ENCODE peak calls at places on chromosomes 5 and 9, in four cellular contexts. M, D, K and T are unnamed samples.

GRCh38 chr5:180644825-180645608 is 4.4 kb downstream of the FLT4 start:
- DNase-seq in M (no peak), D (peak; percentile 45), K (no peak), T (no peak)

GRCh38 chr9:136511670-136512592 is 29.1 kb upstream of the SEC16A start:
- DNase-seq in K (no peak), D (peak; percentile 57), M (peak; percentile 34), T (no peak)

GRCh38 chr5:143400541-143401252 is 2.8 kb downstream of the NR3C1 start:
- DNase-seq in M (no peak), K (no peak), D (no peak), T (no peak)

GRCh38 chr9:77391834-77392233 is 214.5 kb downstream of the VPS13A start:
- DNase-seq in K (no peak), D (no peak), M (no peak), T (no peak)

GRCh38 chr9:5450360-5451051 is at the start of gene CD274:
- DNase-seq in K (peak; percentile 80), M (peak; percentile 85), D (peak; percentile 27), T (no peak)

GRCh38 chr5:177085985-177086917 is at the start of gene FGFR4:
- DNase-seq in D (peak; percentile 99), M (peak; percentile 65), K (peak; percentile 78), T (no peak)

GRCh38 chr5:32852535-32852934 is 141.4 kb downstream of the NPR3 start:
- DNase-seq in D (no peak), M (peak; percentile 22), K (no peak), T (peak; percentile 20)

GRCh38 chr9:77460938-77461337 is 187.2 kb downstream of the GNA14 start:
- DNase-seq in K (no peak), D (no peak), M (no peak), T (no peak)

GRCh38 chr5:9015250-9015936 is 530.5 kb downstream of the SEMA5A start:
- DNase-seq in M (no peak), K (no peak), D (no peak), T (no peak)

GRCh38 chr5:31573494-31573893 is 41.4 kb downstream of the C5orf22 start:
- DNase-seq in D (no peak), K (no peak), M (no peak), T (no peak)

GRCh38 chr9:79555474-79555873 is 16.3 kb upstream of the TLE4 start:
- DNase-seq in M (no peak), K (no peak), D (no peak), T (no peak)

GRCh38 chr5:56350595-56351170 is 117.6 kb upstream of the ANKRD55 start:
- DNase-seq in D (peak; percentile 21), M (peak; percentile 92), K (peak; percentile 80), T (peak; percentile 74)

GRCh38 chr5:69335341-69335975 is 2.9 kb upstream of the CCDC125 start:
- DNase-seq in M (no peak), D (no peak), K (no peak), T (no peak)

GRCh38 chr9:92294297-92294676 is 790 bp upstream of the IARS1 start:
- DNase-seq in K (no peak), D (no peak), M (peak; percentile 9), T (no peak)

GRCh38 chr9:114820776-114821501 is 15.1 kb upstream of the TNFSF15 start:
- DNase-seq in K (no peak), D (no peak), M (no peak), T (no peak)

GRCh38 chr5:72288923-72289322 is 31.1 kb downstream of the MRPS27 start:
- DNase-seq in D (no peak), K (no peak), M (no peak), T (no peak)

GRCh38 chr9:107239474-107239873 is 43.6 kb upstream of the RAD23B start:
- DNase-seq in K (no peak), M (peak; percentile 44), D (no peak), T (no peak)

GRCh38 chr9:126704157-126704941 is 90.6 kb downstream of the LMX1B start:
- DNase-seq in M (no peak), K (peak; percentile 29), D (peak; percentile 66), T (no peak)

GRCh38 chr9:111913159-111913558 is 16.5 kb downstream of the UGCG start:
- DNase-seq in M (no peak), K (no peak), D (no peak), T (no peak)

GRCh38 chr5:100708625-100709171 is 173.5 kb downstream of the FAM174A start:
- DNase-seq in K (no peak), M (no peak), D (no peak), T (no peak)

GRCh38 chr9:92723299-92723625 is 41.4 kb downstream of the BICD2 start:
- DNase-seq in M (no peak), D (no peak), K (no peak), T (no peak)

GRCh38 chr9:117153021-117153420 is 261.8 kb downstream of the ASTN2 start:
- DNase-seq in D (no peak), K (no peak), M (no peak), T (no peak)

GRCh38 chr9:16413509-16414016 is 456.9 kb downstream of the BNC2 start:
- DNase-seq in K (no peak), M (peak; percentile 95), D (no peak), T (no peak)

GRCh38 chr5:135559342-135559741 is 19.4 kb downstream of the CXCL14 start:
- DNase-seq in D (peak; percentile 63), M (no peak), K (peak; percentile 38), T (no peak)

GRCh38 chr9:35518981-35519679 is 29.2 kb downstream of the RUSC2 start:
- DNase-seq in M (no peak), D (no peak), K (no peak), T (no peak)

DNA sequence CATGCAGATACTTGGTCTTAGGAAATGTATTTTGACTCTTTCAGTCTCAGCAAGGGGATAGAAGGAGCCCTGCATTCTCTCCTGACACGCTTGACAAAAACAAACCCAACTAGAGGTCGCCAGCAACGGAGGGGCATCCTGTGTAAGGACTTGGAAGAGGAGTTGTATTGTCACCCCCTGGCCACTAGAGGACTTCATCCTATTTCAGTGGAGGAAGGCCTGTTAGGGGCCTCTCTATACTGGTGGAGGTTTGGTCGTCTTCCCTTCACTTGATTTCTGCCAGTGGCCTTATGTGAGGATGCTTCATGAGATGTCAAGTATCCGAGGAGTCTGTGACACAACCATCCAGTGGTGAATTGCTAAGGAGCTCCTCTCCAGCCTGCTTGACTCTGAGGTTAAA is 122.8 kb upstream of the STC2 start:
- DNase-seq in D (peak; percentile 58), M (peak; percentile 49), K (peak; percentile 60), T (no peak)
- TF ChIP-seq TCF7L2 in D (no peak), M (no peak), K (no peak), T (no peak)

GRCh38 chr5:76488969-76489368 is 85.9 kb downstream of the IQGAP2 start:
- DNase-seq in M (no peak), D (no peak), K (no peak), T (no peak)
- TF ChIP-seq TCF7L2 in M (no peak), D (no peak), K (no peak), T (no peak)

GRCh38 chr5:118923295-118924005 is 64.9 kb downstream of the DTWD2 start:
- DNase-seq in D (no peak), M (no peak), K (no peak), T (no peak)

GRCh38 chr5:118918232-118918631 is 70.1 kb downstream of the DTWD2 start:
- DNase-seq in D (no peak), M (no peak), K (no peak), T (no peak)

GRCh38 chr5:118921946-118922345 is 66.4 kb downstream of the DTWD2 start:
- DNase-seq in D (no peak), K (no peak), M (no peak), T (no peak)

GRCh38 chr5:118924006-118924389 is 64.3 kb downstream of the DTWD2 start:
- DNase-seq in K (no peak), D (no peak), M (no peak), T (no peak)

GRCh38 chr5:118919016-118919415 is 69.3 kb downstream of the DTWD2 start:
- DNase-seq in K (no peak), M (no peak), D (no peak), T (no peak)
- TF ChIP-seq TCF7L2 in K (no peak), M (no peak), D (no peak), T (no peak)

GRCh38 chr5:10635861-10636350 is 72.0 kb downstream of the ANKRD33B start:
- DNase-seq in M (no peak), D (no peak), K (no peak), T (no peak)

GRCh38 chr5:10636363-10637142 is 72.7 kb downstream of the ANKRD33B start:
- DNase-seq in K (no peak), M (no peak), D (no peak), T (no peak)

GRCh38 chr5:10634562-10634961 is 70.7 kb downstream of the ANKRD33B start:
- DNase-seq in D (no peak), K (no peak), M (no peak), T (no peak)

GRCh38 chr5:10634056-10634455 is 70.2 kb downstream of the ANKRD33B start:
- DNase-seq in K (no peak), M (no peak), D (no peak), T (no peak)

DNA sequence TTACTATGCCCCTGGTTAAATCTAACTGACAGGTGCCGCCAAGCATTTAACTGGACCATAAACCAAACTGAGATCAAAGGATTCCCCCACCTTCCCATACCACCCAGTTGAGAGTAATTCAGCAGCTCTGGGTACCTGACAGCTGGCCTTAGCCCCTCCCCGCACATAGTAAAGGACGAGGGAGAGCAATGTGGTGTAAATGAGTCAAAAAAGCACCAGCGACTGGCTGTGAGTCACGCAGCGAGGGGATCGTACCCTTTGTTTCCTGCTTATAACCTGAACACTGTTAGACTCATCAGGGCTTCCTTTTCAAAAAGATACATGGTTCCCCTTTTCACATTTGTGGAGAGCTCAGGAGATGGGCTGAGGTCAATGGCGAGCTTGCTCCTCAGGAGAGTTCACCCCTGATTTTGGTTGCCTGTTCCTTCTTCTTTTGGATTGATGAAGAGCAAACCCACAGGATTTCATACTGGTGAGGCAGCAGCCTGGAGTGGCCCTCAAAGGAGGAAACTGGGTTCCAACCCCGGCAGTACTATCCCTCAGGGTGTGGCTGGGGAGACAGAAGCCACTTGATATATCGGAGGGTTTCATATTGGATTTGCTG is 71.5 kb downstream of the ANKRD33B start:
- DNase-seq in K (peak; percentile 10), D (no peak), M (no peak), T (no peak)
- TF ChIP-seq TCF7L2 in K (no peak), D (no peak), M (no peak), T (no peak)

GRCh38 chr9:133375116-133375723 is 640 bp downstream of the SURF4 start:
- DNase-seq in K (no peak), M (peak; percentile 67), D (no peak), T (no peak)
- TF ChIP-seq TCF7L2 in K (no peak), M (no peak), D (no peak), T (no peak)

DNA sequence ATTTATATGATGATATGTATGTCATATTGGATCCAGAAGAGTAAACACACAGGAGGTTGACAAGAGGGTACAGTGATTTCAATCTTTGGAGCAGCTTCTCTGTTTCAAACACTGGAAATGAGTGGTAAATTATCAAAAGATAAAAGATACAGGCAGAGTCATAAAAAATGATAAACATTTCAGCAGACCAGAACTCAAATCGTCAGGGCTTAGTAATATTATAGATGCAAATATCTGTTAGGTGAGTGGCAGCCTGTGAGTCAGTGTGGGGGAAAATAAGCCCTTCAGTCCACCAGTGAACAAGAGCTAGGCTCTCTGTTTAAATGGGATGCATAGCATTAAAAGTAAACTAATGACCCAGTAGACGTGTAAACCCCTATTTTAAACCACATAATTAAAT is 1378.1 kb downstream of the EFNA5 start:
- DNase-seq in M (no peak), K (no peak), D (no peak), T (no peak)
- TF ChIP-seq TCF7L2 in M (no peak), K (no peak), D (no peak), T (no peak)